ENCODE peak calls at places on chromosomes 1 and 21, in four cellular contexts. D, W, E and Q are unnamed samples.

GRCh38 chr1:178275083-178275482 is 181.2 kb downstream of the RASAL2 start:
- DNase-seq in E (no peak), D (no peak), W (no peak), Q (no peak)

GRCh38 chr1:21725738-21726392 is 56.7 kb upstream of the RAP1GAP start:
- DNase-seq in W (no peak), D (no peak), E (no peak), Q (no peak)

GRCh38 chr1:19309123-19309813 is 2.7 kb downstream of the AKR7A2 start:
- DNase-seq in W (no peak), D (no peak), E (no peak), Q (no peak)

GRCh38 chr21:22743085-22743484 is 1744.9 kb downstream of the NCAM2 start:
- DNase-seq in E (no peak), W (no peak), D (no peak), Q (no peak)

GRCh38 chr1:36369061-36369470 is 16.7 kb downstream of the STK40 start:
- DNase-seq in W (peak; percentile 81), E (peak; percentile 76), D (peak; percentile 79), Q (peak; percentile 83)

GRCh38 chr1:1431006-1431844 is 4.3 kb upstream of the VWA1 start:
- DNase-seq in W (peak; percentile 58), E (no peak), D (no peak), Q (no peak)

GRCh38 chr1:6454856-6455751 is 10.9 kb downstream of the TNFRSF25 start:
- DNase-seq in W (no peak), E (no peak), D (peak; percentile 32), Q (no peak)

GRCh38 chr1:180691322-180691721 is 59.5 kb downstream of the XPR1 start:
- DNase-seq in W (no peak), D (no peak), E (no peak), Q (no peak)

GRCh38 chr1:208238710-208239517 is 5.3 kb downstream of the PLXNA2 start:
- DNase-seq in W (no peak), E (peak; percentile 44), D (peak; percentile 26), Q (peak; percentile 71)

GRCh38 chr1:214402583-214403216 is 121.7 kb downstream of the SMYD2 start:
- DNase-seq in D (no peak), E (no peak), W (no peak), Q (no peak)

GRCh38 chr1:222777977-222778376 is 36.9 kb upstream of the DISP1 start:
- DNase-seq in E (no peak), D (no peak), W (no peak), Q (no peak)

GRCh38 chr1:44310006-44310405 is 45.1 kb downstream of the ERI3 start:
- DNase-seq in W (no peak), D (no peak), E (no peak), Q (no peak)

GRCh38 chr1:107430540-107431228 is 289.8 kb downstream of the NTNG1 start:
- DNase-seq in E (peak; percentile 59), D (peak; percentile 82), W (no peak), Q (peak; percentile 4)

GRCh38 chr1:58524353-58524945 is 22.1 kb downstream of the OMA1 start:
- DNase-seq in E (no peak), W (no peak), D (no peak), Q (no peak)

GRCh38 chr1:154155282-154155681 is 409 bp upstream of the NUP210L start:
- DNase-seq in D (no peak), E (no peak), W (peak; percentile 27), Q (no peak)

GRCh38 chr1:167248707-167249642 is 28.3 kb downstream of the POU2F1 start:
- DNase-seq in D (no peak), W (no peak), E (no peak), Q (no peak)

GRCh38 chr1:209883341-209883971 is 54.6 kb upstream of the SYT14 start:
- DNase-seq in W (no peak), D (no peak), E (no peak), Q (no peak)

GRCh38 chr1:29802181-29803068 is 566.1 kb downstream of the PTPRU start:
- DNase-seq in E (no peak), D (no peak), W (no peak), Q (no peak)

GRCh38 chr1:117003253-117003875 is 1.8 kb downstream of the CD101 start:
- DNase-seq in D (no peak), E (no peak), W (no peak), Q (no peak)

GRCh38 chr1:25109527-25109926 is 122.8 kb downstream of the SYF2 start:
- DNase-seq in E (no peak), W (no peak), D (peak; percentile 78), Q (no peak)

GRCh38 chr1:151790940-151791651 is 796 bp upstream of the TDRKH start:
- DNase-seq in D (peak; percentile 19), E (no peak), W (no peak), Q (no peak)

GRCh38 chr1:201260648-201261311 is 22.5 kb upstream of the PKP1 start:
- DNase-seq in W (no peak), E (no peak), D (no peak), Q (no peak)

GRCh38 chr1:234725177-234726132 is 115.5 kb upstream of the IRF2BP2 start:
- DNase-seq in W (peak; percentile 56), D (peak; percentile 46), E (no peak), Q (no peak)

GRCh38 chr1:116096013-116096618 is 15.1 kb upstream of the MAB21L3 start:
- DNase-seq in W (no peak), E (no peak), D (no peak), Q (no peak)

GRCh38 chr1:183840140-183840539 is 35.2 kb downstream of the RGL1 start:
- DNase-seq in W (no peak), E (no peak), D (no peak), Q (no peak)

GRCh38 chr1:19336543-19336942 is 24.4 kb downstream of the SLC66A1 start:
- DNase-seq in D (peak; percentile 34), W (no peak), E (no peak), Q (no peak)

GRCh38 chr1:71834570-71835441 is 447.5 kb downstream of the NEGR1 start:
- DNase-seq in D (no peak), W (no peak), E (no peak), Q (no peak)

GRCh38 chr1:24516506-24516905 is 13.9 kb downstream of the RCAN3 start:
- DNase-seq in W (no peak), D (no peak), E (no peak), Q (no peak)

DNA sequence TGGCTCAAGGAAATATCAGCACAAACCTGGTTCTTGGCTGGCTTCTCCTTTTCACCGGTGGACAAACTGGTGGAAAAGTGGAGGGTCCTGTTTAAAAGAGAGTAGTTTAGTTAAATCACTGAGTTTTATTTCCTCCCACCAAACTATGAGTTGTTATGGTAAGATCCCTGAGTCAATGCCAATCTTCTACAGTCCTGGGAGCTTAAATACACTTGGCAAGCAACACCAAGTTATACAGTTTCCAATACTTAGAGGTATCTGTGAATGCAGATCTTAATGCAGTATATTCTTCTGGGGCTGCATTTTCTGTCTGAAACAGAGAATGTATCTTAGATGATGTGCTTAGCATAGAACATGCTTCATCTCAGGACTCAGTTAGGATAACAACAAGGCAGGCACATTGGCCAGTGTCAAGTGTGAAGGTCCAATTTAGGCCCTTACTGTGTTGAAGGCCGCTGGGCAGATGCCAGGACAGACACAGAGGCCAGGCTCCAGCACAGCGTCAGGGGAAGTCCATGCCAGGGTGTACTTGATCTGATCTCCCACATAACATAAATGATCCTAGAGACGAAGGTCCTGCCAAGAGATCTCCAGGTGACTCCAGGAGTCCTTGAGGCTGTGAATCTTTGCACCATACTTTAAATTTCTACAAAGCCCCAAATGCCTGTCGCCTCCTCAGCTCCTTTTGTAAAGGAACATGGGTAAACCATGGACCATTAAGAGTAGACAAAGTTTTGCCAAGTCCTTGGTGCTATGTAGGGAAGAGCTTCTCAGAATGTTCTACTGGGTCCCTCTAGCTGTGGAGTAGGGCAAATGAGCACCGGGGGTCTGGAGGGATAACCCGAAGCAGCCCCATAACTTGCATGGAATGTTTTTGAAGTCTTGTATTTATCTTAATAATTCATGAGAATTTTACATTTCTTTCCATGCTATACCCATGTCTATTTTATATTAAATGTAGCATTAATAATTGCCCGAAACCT is 76.8 kb downstream of the KCNJ15 start:
- DNase-seq in W (no peak), E (peak; percentile 85), D (peak; percentile 20), Q (peak; percentile 30)
- TF ChIP-seq CTCF in W (no peak), E (no peak), D (peak; percentile 23), Q (peak; percentile 42)

GRCh38 chr1:77514871-77515776 is 167.3 kb downstream of the ZZZ3 start:
- DNase-seq in E (no peak), W (peak; percentile 27), D (no peak), Q (no peak)
- TF ChIP-seq CTCF in E (no peak), W (no peak), D (no peak), Q (no peak)

GRCh38 chr1:220764757-220765156 is 16.6 kb downstream of the MTARC2 start:
- DNase-seq in E (no peak), D (no peak), W (no peak), Q (no peak)

GRCh38 chr1:220769205-220769604 is 17.5 kb upstream of the MTARC1 start:
- DNase-seq in E (no peak), W (no peak), D (no peak), Q (no peak)

GRCh38 chr1:220767312-220768126 is 19.2 kb upstream of the MTARC1 start:
- DNase-seq in D (no peak), E (peak; percentile 71), W (no peak), Q (no peak)

GRCh38 chr1:220770245-220770913 is 16.3 kb upstream of the MTARC1 start:
- DNase-seq in D (peak; percentile 77), W (no peak), E (no peak), Q (peak; percentile 52)

DNA sequence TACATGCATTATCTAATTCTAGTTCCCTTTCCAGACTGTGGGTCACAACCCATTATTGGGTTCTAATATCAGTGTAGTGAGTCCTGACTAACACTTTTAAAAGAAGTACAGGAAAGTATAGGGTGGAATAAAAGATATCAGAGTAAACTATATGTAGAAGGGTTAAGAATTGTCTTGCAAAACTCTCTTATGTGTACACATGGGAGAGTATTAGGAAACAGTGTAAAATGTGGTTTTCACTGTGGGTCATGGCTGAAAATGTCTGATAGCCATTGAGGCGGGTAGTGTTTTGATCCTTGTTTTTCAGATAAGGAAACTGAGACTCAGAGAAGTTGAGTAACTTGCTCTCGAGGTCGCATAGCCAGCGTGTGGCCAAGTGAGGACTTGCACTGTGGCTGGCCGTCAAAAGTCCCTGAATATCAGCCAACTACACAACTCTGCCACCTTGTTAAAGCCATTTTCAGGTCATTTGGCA is 18.5 kb upstream of the MTARC1 start:
- DNase-seq in D (no peak), E (peak; percentile 91), W (no peak), Q (no peak)
- TF ChIP-seq CTCF in D (no peak), E (peak; percentile 8), W (no peak), Q (no peak)

GRCh38 chr1:39639333-39640130 is at the start of gene HEYL:
- DNase-seq in D (peak; percentile 41), W (peak; percentile 68), E (peak; percentile 57), Q (peak; percentile 76)
- TF ChIP-seq CTCF in D (peak; percentile 6), W (no peak), E (peak; percentile 21), Q (peak; percentile 28)

GRCh38 chr1:226485192-226485591 is 63.4 kb upstream of the STUM start:
- DNase-seq in D (no peak), W (no peak), E (no peak), Q (no peak)
- TF ChIP-seq CTCF in D (no peak), W (no peak), E (no peak), Q (no peak)

GRCh38 chr21:37268186-37268503 is 1.0 kb upstream of the VPS26C start:
- DNase-seq in E (no peak), D (no peak), W (no peak), Q (no peak)
- TF ChIP-seq CTCF in E (no peak), D (no peak), W (no peak), Q (no peak)